ENCODE peak calls at places on chromosome 1, in eight cellular contexts. One of them, this sample, is unnamed.

GRCh38 chr1:36457691-36458090 is 6.5 kb downstream of the MRPS15 start:
- DNase-seq in thoracic aorta: no peak
- DNase-seq in keratinocyte: no peak
- DNase-seq in suprapubic skin: no peak
- DNase-seq in PC-3: no peak
- DNase-seq in GM23248: no peak
- DNase-seq in tibial nerve: no peak
- DNase-seq in left ventricle myocardium inferior: no peak
- DNase-seq in this sample: no peak

GRCh38 chr1:67683736-67684525 is 1.1 kb upstream of the GADD45A start:
- DNase-seq in thoracic aorta: no peak
- DNase-seq in keratinocyte: no peak
- DNase-seq in suprapubic skin: no peak
- DNase-seq in PC-3: peak; percentile 78
- DNase-seq in GM23248: peak; percentile 76
- DNase-seq in tibial nerve: no peak
- DNase-seq in left ventricle myocardium inferior: no peak
- DNase-seq in this sample: no peak

GRCh38 chr1:206709772-206710456 is 25.2 kb downstream of the MAPKAPK2 start:
- DNase-seq in thoracic aorta: no peak
- DNase-seq in keratinocyte: peak; percentile 86
- DNase-seq in suprapubic skin: no peak
- DNase-seq in PC-3: peak; percentile 77
- DNase-seq in GM23248: peak; percentile 72
- DNase-seq in tibial nerve: no peak
- DNase-seq in left ventricle myocardium inferior: no peak
- DNase-seq in this sample: no peak

GRCh38 chr1:187051618-187052232 is 223.0 kb downstream of the PLA2G4A start:
- DNase-seq in thoracic aorta: no peak
- DNase-seq in keratinocyte: peak; percentile 11
- DNase-seq in suprapubic skin: no peak
- DNase-seq in PC-3: peak; percentile 51
- DNase-seq in GM23248: peak; percentile 60
- DNase-seq in tibial nerve: no peak
- DNase-seq in left ventricle myocardium inferior: no peak
- DNase-seq in this sample: no peak

GRCh38 chr1:47551971-47552528 is 114.2 kb downstream of the FOXD2 start:
- DNase-seq in thoracic aorta: no peak
- DNase-seq in keratinocyte: no peak
- DNase-seq in suprapubic skin: no peak
- DNase-seq in PC-3: no peak
- DNase-seq in GM23248: no peak
- DNase-seq in tibial nerve: no peak
- DNase-seq in left ventricle myocardium inferior: no peak
- DNase-seq in this sample: no peak

GRCh38 chr1:83769594-83770321 is 229.2 kb downstream of the TTLL7 start:
- DNase-seq in thoracic aorta: no peak
- DNase-seq in keratinocyte: no peak
- DNase-seq in suprapubic skin: no peak
- DNase-seq in PC-3: no peak
- DNase-seq in GM23248: no peak
- DNase-seq in tibial nerve: no peak
- DNase-seq in left ventricle myocardium inferior: no peak
- DNase-seq in this sample: no peak

GRCh38 chr1:225694151-225694603 is 41.3 kb upstream of the ENAH start:
- DNase-seq in thoracic aorta: no peak
- DNase-seq in keratinocyte: no peak
- DNase-seq in suprapubic skin: no peak
- DNase-seq in PC-3: no peak
- DNase-seq in GM23248: peak; percentile 17
- DNase-seq in tibial nerve: no peak
- DNase-seq in left ventricle myocardium inferior: peak; percentile 26
- DNase-seq in this sample: no peak

GRCh38 chr1:7517611-7518330 is 253.3 kb upstream of the VAMP3 start:
- DNase-seq in thoracic aorta: no peak
- DNase-seq in keratinocyte: no peak
- DNase-seq in suprapubic skin: no peak
- DNase-seq in PC-3: no peak
- DNase-seq in GM23248: no peak
- DNase-seq in tibial nerve: no peak
- DNase-seq in left ventricle myocardium inferior: no peak
- DNase-seq in this sample: peak; percentile 6

GRCh38 chr1:176206006-176206960 is 803 bp downstream of the COP1 start:
- DNase-seq in thoracic aorta: no peak
- DNase-seq in keratinocyte: no peak
- DNase-seq in suprapubic skin: no peak
- DNase-seq in PC-3: peak; percentile 6
- DNase-seq in GM23248: peak; percentile 74
- DNase-seq in tibial nerve: peak; percentile 13
- DNase-seq in left ventricle myocardium inferior: no peak
- DNase-seq in this sample: peak; percentile 63

GRCh38 chr1:161958425-161958824 is 65.2 kb downstream of the OLFML2B start:
- DNase-seq in thoracic aorta: no peak
- DNase-seq in keratinocyte: no peak
- DNase-seq in suprapubic skin: no peak
- DNase-seq in PC-3: peak; percentile 22
- DNase-seq in GM23248: peak; percentile 74
- DNase-seq in tibial nerve: no peak
- DNase-seq in left ventricle myocardium inferior: no peak
- DNase-seq in this sample: no peak

GRCh38 chr1:58584082-58584895 is 7.2 kb upstream of the TACSTD2 start:
- DNase-seq in thoracic aorta: peak; percentile 78
- DNase-seq in keratinocyte: peak; percentile 77
- DNase-seq in suprapubic skin: no peak
- DNase-seq in PC-3: peak; percentile 94
- DNase-seq in GM23248: peak; percentile 96
- DNase-seq in tibial nerve: peak; percentile 68
- DNase-seq in left ventricle myocardium inferior: no peak
- DNase-seq in this sample: peak; percentile 73

GRCh38 chr1:57281324-57281723 is 142.5 kb downstream of the DAB1 start:
- DNase-seq in thoracic aorta: no peak
- DNase-seq in keratinocyte: no peak
- DNase-seq in suprapubic skin: no peak
- DNase-seq in PC-3: no peak
- DNase-seq in GM23248: no peak
- DNase-seq in tibial nerve: no peak
- DNase-seq in left ventricle myocardium inferior: no peak
- DNase-seq in this sample: no peak

GRCh38 chr1:108057536-108057935 is 92.6 kb upstream of the VAV3 start:
- DNase-seq in thoracic aorta: no peak
- DNase-seq in keratinocyte: no peak
- DNase-seq in suprapubic skin: no peak
- DNase-seq in PC-3: no peak
- DNase-seq in GM23248: no peak
- DNase-seq in tibial nerve: peak; percentile 65
- DNase-seq in left ventricle myocardium inferior: peak; percentile 48
- DNase-seq in this sample: peak; percentile 72

GRCh38 chr1:246382589-246382988 is 124.5 kb downstream of the SMYD3 start:
- DNase-seq in thoracic aorta: no peak
- DNase-seq in keratinocyte: no peak
- DNase-seq in suprapubic skin: no peak
- DNase-seq in PC-3: no peak
- DNase-seq in GM23248: no peak
- DNase-seq in tibial nerve: no peak
- DNase-seq in left ventricle myocardium inferior: no peak
- DNase-seq in this sample: no peak

GRCh38 chr1:156130578-156130942 is 16.0 kb downstream of the LMNA start:
- DNase-seq in thoracic aorta: no peak
- DNase-seq in keratinocyte: no peak
- DNase-seq in suprapubic skin: no peak
- DNase-seq in PC-3: no peak
- DNase-seq in GM23248: no peak
- DNase-seq in tibial nerve: no peak
- DNase-seq in left ventricle myocardium inferior: no peak
- DNase-seq in this sample: no peak

GRCh38 chr1:101365186-101365585 is 128.4 kb downstream of the S1PR1 start:
- DNase-seq in thoracic aorta: no peak
- DNase-seq in keratinocyte: no peak
- DNase-seq in suprapubic skin: no peak
- DNase-seq in PC-3: no peak
- DNase-seq in GM23248: peak; percentile 62
- DNase-seq in tibial nerve: no peak
- DNase-seq in left ventricle myocardium inferior: no peak
- DNase-seq in this sample: no peak

GRCh38 chr1:150560011-150560438 is 10.8 kb downstream of the ADAMTSL4 start:
- DNase-seq in thoracic aorta: peak; percentile 58
- DNase-seq in keratinocyte: no peak
- DNase-seq in suprapubic skin: peak; percentile 88
- DNase-seq in PC-3: peak; percentile 81
- DNase-seq in GM23248: peak; percentile 68
- DNase-seq in tibial nerve: peak; percentile 85
- DNase-seq in left ventricle myocardium inferior: peak; percentile 78
- DNase-seq in this sample: peak; percentile 86

GRCh38 chr1:172399369-172400072 is 21.0 kb upstream of the C1orf105 start:
- DNase-seq in thoracic aorta: peak; percentile 19
- DNase-seq in keratinocyte: no peak
- DNase-seq in suprapubic skin: no peak
- DNase-seq in PC-3: peak; percentile 100
- DNase-seq in GM23248: peak; percentile 98
- DNase-seq in tibial nerve: peak; percentile 65
- DNase-seq in left ventricle myocardium inferior: peak; percentile 34
- DNase-seq in this sample: no peak
- H3K27ac ChIP-seq in thoracic aorta: peak overlapping the region; percentile 91
- H3K27ac ChIP-seq in keratinocyte: peak overlapping the region; percentile 0
- H3K27ac ChIP-seq in suprapubic skin: peak overlapping the region; percentile 85
- H3K27ac ChIP-seq in PC-3: peak overlapping the region; percentile 59
- H3K27ac ChIP-seq in GM23248: peak overlapping the region; percentile 87
- H3K27ac ChIP-seq in tibial nerve: peak overlapping the region; percentile 92
- H3K27ac ChIP-seq in left ventricle myocardium inferior: peak overlapping the region; percentile 80
- H3K27ac ChIP-seq in this sample: peak overlapping the region; percentile 3

GRCh38 chr1:42937141-42937696 is 21.4 kb downstream of the SLC2A1 start:
- DNase-seq in thoracic aorta: no peak
- DNase-seq in keratinocyte: peak; percentile 79
- DNase-seq in suprapubic skin: no peak
- DNase-seq in PC-3: peak; percentile 92
- DNase-seq in GM23248: peak; percentile 80
- DNase-seq in tibial nerve: peak; percentile 56
- DNase-seq in left ventricle myocardium inferior: no peak
- DNase-seq in this sample: no peak

GRCh38 chr1:42938596-42939184 is 20.0 kb downstream of the SLC2A1 start:
- DNase-seq in thoracic aorta: no peak
- DNase-seq in keratinocyte: no peak
- DNase-seq in suprapubic skin: no peak
- DNase-seq in PC-3: no peak
- DNase-seq in GM23248: no peak
- DNase-seq in tibial nerve: no peak
- DNase-seq in left ventricle myocardium inferior: no peak
- DNase-seq in this sample: peak; percentile 45

GRCh38 chr1:42936309-42937078 is 22.2 kb downstream of the SLC2A1 start:
- DNase-seq in thoracic aorta: no peak
- DNase-seq in keratinocyte: peak; percentile 92
- DNase-seq in suprapubic skin: no peak
- DNase-seq in PC-3: peak; percentile 92
- DNase-seq in GM23248: peak; percentile 92
- DNase-seq in tibial nerve: peak; percentile 73
- DNase-seq in left ventricle myocardium inferior: no peak
- DNase-seq in this sample: peak; percentile 40

GRCh38 chr1:42939216-42939615 is 19.5 kb downstream of the SLC2A1 start:
- DNase-seq in thoracic aorta: no peak
- DNase-seq in keratinocyte: no peak
- DNase-seq in suprapubic skin: no peak
- DNase-seq in PC-3: no peak
- DNase-seq in GM23248: no peak
- DNase-seq in tibial nerve: no peak
- DNase-seq in left ventricle myocardium inferior: no peak
- DNase-seq in this sample: no peak

DNA sequence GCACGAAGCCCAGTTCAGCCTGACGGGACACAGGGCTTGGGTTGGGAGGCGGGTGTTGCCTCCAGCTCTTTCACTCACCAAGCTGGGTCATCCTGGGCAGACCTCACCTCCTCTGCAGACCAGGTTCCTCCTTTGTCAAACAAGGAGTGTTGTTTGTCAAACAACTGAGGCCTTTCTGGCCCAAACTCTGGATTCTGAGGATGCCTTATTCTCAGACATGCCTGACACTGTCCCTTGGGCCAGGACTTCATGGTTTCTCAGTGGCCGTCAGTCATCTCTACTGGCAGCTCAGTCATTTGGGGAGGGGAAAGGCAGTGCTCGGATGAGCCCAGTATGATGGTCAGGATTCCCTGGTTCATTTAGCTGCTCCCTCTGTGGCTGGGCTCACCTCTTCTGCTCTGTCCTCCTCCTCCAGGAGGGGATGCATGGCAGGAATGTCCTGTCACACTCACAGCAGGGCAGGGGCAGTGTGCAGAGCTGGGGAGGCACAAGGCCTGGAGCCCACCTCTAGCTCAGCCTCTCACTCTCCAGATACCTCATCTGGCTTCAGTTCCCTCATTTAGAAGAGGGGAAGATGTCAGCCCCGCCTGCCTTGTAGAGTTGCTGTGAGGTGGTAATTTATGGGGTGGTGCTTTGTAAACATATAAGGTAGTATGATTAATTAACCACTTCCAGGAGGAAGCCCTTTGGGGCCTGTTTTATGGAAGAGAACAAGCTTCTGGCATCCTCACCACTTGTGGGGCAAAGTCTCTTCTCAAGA is 20.7 kb downstream of the SLC2A1 start:
- DNase-seq in thoracic aorta: no peak
- DNase-seq in keratinocyte: no peak
- DNase-seq in suprapubic skin: no peak
- DNase-seq in PC-3: peak; percentile 78
- DNase-seq in GM23248: no peak
- DNase-seq in tibial nerve: no peak
- DNase-seq in left ventricle myocardium inferior: no peak
- DNase-seq in this sample: no peak
- H3K4me1 ChIP-seq in thoracic aorta: peaks cover 38% of the 10 kb centered on the region
- H3K4me1 ChIP-seq in keratinocyte: peaks cover 100% of the 10 kb centered on the region
- H3K4me1 ChIP-seq in suprapubic skin: peaks cover 99% of the 10 kb centered on the region
- H3K4me1 ChIP-seq in PC-3: peaks cover 96% of the 10 kb centered on the region
- H3K4me1 ChIP-seq in GM23248: peaks cover 69% of the 10 kb centered on the region
- H3K4me1 ChIP-seq in tibial nerve: peaks cover 98% of the 10 kb centered on the region
- H3K4me1 ChIP-seq in left ventricle myocardium inferior: peaks cover 79% of the 10 kb centered on the region
- H3K4me1 ChIP-seq in this sample: peaks cover 99% of the 10 kb centered on the region

GRCh38 chr1:80640978-80641377 is 1159.8 kb upstream of the ADGRL2 start:
- DNase-seq in thoracic aorta: no peak
- DNase-seq in keratinocyte: no peak
- DNase-seq in suprapubic skin: no peak
- DNase-seq in PC-3: no peak
- DNase-seq in GM23248: no peak
- DNase-seq in tibial nerve: no peak
- DNase-seq in left ventricle myocardium inferior: no peak
- DNase-seq in this sample: no peak
- H3K27ac ChIP-seq in thoracic aorta: no peak overlapping the region
- H3K27ac ChIP-seq in keratinocyte: no peak overlapping the region
- H3K27ac ChIP-seq in suprapubic skin: no peak overlapping the region
- H3K27ac ChIP-seq in PC-3: no peak overlapping the region
- H3K27ac ChIP-seq in GM23248: no peak overlapping the region
- H3K27ac ChIP-seq in tibial nerve: no peak overlapping the region
- H3K27ac ChIP-seq in left ventricle myocardium inferior: no peak overlapping the region
- H3K27ac ChIP-seq in this sample: no peak overlapping the region

DNA sequence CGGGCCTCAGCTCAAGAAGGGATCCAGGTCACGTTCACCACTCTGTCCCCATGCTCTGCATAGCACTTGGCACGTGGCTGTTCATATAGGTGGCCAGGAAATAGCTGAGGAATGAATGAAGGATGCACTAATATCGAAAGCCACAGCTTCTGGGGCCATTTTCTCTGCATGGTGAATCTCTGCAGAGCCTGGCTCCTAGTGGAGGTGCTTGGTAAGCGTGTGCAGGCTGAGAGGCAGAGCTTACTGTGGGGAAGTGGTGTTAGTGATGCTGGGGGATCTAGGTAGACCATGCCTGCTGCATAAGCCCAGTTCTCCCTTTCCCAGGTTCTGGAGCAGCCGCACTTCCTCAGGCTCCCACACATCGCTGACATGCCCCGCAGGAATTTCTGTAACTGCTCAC is 8.3 kb downstream of the CSRP1 start:
- DNase-seq in thoracic aorta: no peak
- DNase-seq in keratinocyte: no peak
- DNase-seq in suprapubic skin: no peak
- DNase-seq in PC-3: no peak
- DNase-seq in GM23248: peak; percentile 15
- DNase-seq in tibial nerve: no peak
- DNase-seq in left ventricle myocardium inferior: no peak
- DNase-seq in this sample: no peak
- H3K4me1 ChIP-seq in thoracic aorta: peaks cover 67% of the 10 kb centered on the region
- H3K4me1 ChIP-seq in keratinocyte: peaks cover 32% of the 10 kb centered on the region
- H3K4me1 ChIP-seq in suprapubic skin: peaks cover 88% of the 10 kb centered on the region
- H3K4me1 ChIP-seq in PC-3: peaks cover 15% of the 10 kb centered on the region
- H3K4me1 ChIP-seq in GM23248: peaks cover 62% of the 10 kb centered on the region
- H3K4me1 ChIP-seq in tibial nerve: peaks cover 98% of the 10 kb centered on the region
- H3K4me1 ChIP-seq in left ventricle myocardium inferior: peaks cover 96% of the 10 kb centered on the region
- H3K4me1 ChIP-seq in this sample: peaks cover 71% of the 10 kb centered on the region